ENCODE peak calls at places on chromosomes 13 and 19, in ten cellular contexts. L is neuronal stem cell; D is CD4-positive, CD25-positive, alpha-beta regulatory T cell; P is GM23248; F is aorta; U is neural progenitor cell; S is heart right ventricle; M is adrenal gland; Z is CD8-positive, alpha-beta memory T cell; G is cardiac muscle cell. H is an unnamed sample. For H3K4me1 and H3K27me3, the result is how much of the 10 kb centered on the place peaks cover.

GRCh38 chr13:102903659-102904407 is 58.0 kb downstream of the ERCC5 start:
- DNase-seq in U (peak), P (peak), M (no peak), S (no peak), D (no peak), Z (no peak), L (no peak), F (no peak), G (peak), H (no peak)

GRCh38 chr19:50434525-50434924 is 1.8 kb downstream of the MYBPC2 start:
- DNase-seq in D (no peak), M (no peak), L (no peak), P (no peak), U (peak), F (no peak), Z (no peak), G (no peak), S (no peak), H (no peak)

GRCh38 chr19:48403606-48404005 is 10.1 kb downstream of the GRIN2D start:
- DNase-seq in S (no peak), U (peak), P (peak), F (no peak), Z (peak), M (peak), L (no peak), D (peak), G (peak), H (peak)

GRCh38 chr13:51781246-51782022 is 22.5 kb downstream of the DHRS12 start:
- DNase-seq in S (no peak), G (peak), D (peak), P (peak), L (no peak), Z (no peak), F (no peak), M (no peak), U (peak), H (no peak)

GRCh38 chr19:5036733-5037681 is 68.1 kb downstream of the KDM4B start:
- DNase-seq in S (peak), F (no peak), P (peak), G (peak), M (no peak), U (no peak), L (no peak), Z (no peak), D (no peak), H (peak)

GRCh38 chr13:105135852-105136251 is 1399.6 kb downstream of the EFNB2 start:
- DNase-seq in P (no peak), L (no peak), F (no peak), D (no peak), M (no peak), S (no peak), Z (no peak), U (no peak), G (no peak), H (no peak)

GRCh38 chr19:6828698-6829633 is 56.5 kb downstream of the VAV1 start:
- DNase-seq in Z (peak), U (no peak), G (no peak), S (no peak), P (peak), L (no peak), D (peak), M (no peak), F (no peak), H (no peak)

GRCh38 chr19:50975766-50976165 is 6.4 kb upstream of the KLK6 start:
- DNase-seq in S (no peak), M (no peak), G (no peak), D (no peak), Z (no peak), F (no peak), U (no peak), L (no peak), P (no peak), H (no peak)

GRCh38 chr19:52297601-52298358 is 811 bp downstream of the ZNF480 start:
- DNase-seq in P (no peak), G (peak), M (peak), U (peak), S (no peak), L (peak), Z (no peak), F (no peak), D (no peak), H (no peak)

GRCh38 chr13:74751739-74752138 is 617.5 kb upstream of the KLF12 start:
- DNase-seq in Z (no peak), D (no peak), P (no peak), S (no peak), M (peak), U (no peak), F (no peak), L (no peak), G (no peak), H (no peak)

GRCh38 chr13:99926014-99926731 is 45.4 kb downstream of the ZIC5 start:
- DNase-seq in L (no peak), U (no peak), P (peak), S (no peak), Z (no peak), G (no peak), D (no peak), M (peak), F (no peak), H (no peak)

GRCh38 chr19:1122972-1123363 is 19.2 kb downstream of the GPX4 start:
- DNase-seq in M (peak), D (no peak), G (peak), F (peak), U (peak), P (peak), Z (no peak), S (peak), L (peak), H (peak)

GRCh38 chr19:39411006-39411831 is 1.2 kb upstream of the PLEKHG2 start:
- DNase-seq in U (no peak), F (peak), G (no peak), L (no peak), M (peak), Z (no peak), S (no peak), D (no peak), P (peak), H (no peak)

GRCh38 chr19:3296034-3296433 is 70.3 kb upstream of the NFIC start:
- DNase-seq in Z (no peak), F (no peak), L (no peak), D (no peak), P (no peak), S (no peak), U (no peak), G (no peak), M (no peak), H (no peak)

GRCh38 chr19:4077011-4077382 is 10.3 kb upstream of the ZBTB7A start:
- DNase-seq in D (no peak), Z (no peak), F (no peak), M (no peak), G (no peak), S (no peak), U (no peak), L (no peak), P (no peak), H (no peak)

GRCh38 chr13:23899555-23899954 is 2.3 kb upstream of the C1QTNF9B start:
- DNase-seq in F (no peak), Z (peak), U (peak), L (no peak), P (peak), S (no peak), D (peak), G (peak), M (peak), H (no peak)

GRCh38 chr19:1839658-1840540 is 8.4 kb downstream of the REXO1 start:
- DNase-seq in Z (no peak), F (no peak), G (no peak), P (no peak), U (no peak), M (no peak), L (no peak), S (no peak), D (no peak), H (no peak)

GRCh38 chr19:48878219-48879024 is 6.2 kb downstream of the PPP1R15A start:
- DNase-seq in U (no peak), M (peak), Z (peak), G (no peak), S (no peak), L (no peak), P (peak), F (peak), D (peak), H (peak)

GRCh38 chr19:900302-901111 is 7.2 kb downstream of the RNU6-9 start:
- DNase-seq in D (peak), U (no peak), P (no peak), S (no peak), M (no peak), L (no peak), G (no peak), F (no peak), Z (no peak), H (no peak)

GRCh38 chr19:55197531-55197930 is 11.8 kb downstream of the PTPRH start:
- DNase-seq in Z (no peak), M (no peak), G (no peak), S (no peak), F (no peak), P (peak), L (no peak), D (peak), U (peak), H (no peak)

GRCh38 chr13:20489185-20489820 is 36.4 kb downstream of the CRYL1 start:
- DNase-seq in Z (no peak), G (no peak), F (no peak), L (peak), P (no peak), S (no peak), M (peak), U (no peak), D (no peak), H (no peak)

GRCh38 chr13:102235689-102236088 is 166.2 kb downstream of the FGF14 start:
- DNase-seq in P (no peak), F (no peak), M (no peak), U (no peak), Z (no peak), L (no peak), G (no peak), D (no peak), S (no peak), H (no peak)

GRCh38 chr13:39385621-39386231 is 217.3 kb downstream of the LHFPL6 start:
- DNase-seq in D (no peak), G (no peak), U (peak), L (peak), Z (no peak), S (no peak), P (no peak), M (no peak), F (no peak), H (no peak)

GRCh38 chr19:13022111-13022858 is 27.0 kb downstream of the NFIX start:
- DNase-seq in L (no peak), S (peak), U (no peak), D (no peak), F (no peak), G (no peak), Z (no peak), P (peak), M (peak), H (peak)

GRCh38 chr19:16477311-16477710 is 5.5 kb upstream of the EPS15L1 start:
- DNase-seq in G (no peak), S (no peak), D (no peak), U (no peak), F (no peak), Z (no peak), L (no peak), M (no peak), P (no peak), H (no peak)

GRCh38 chr19:52599241-52599640 is 29.2 kb downstream of the ZNF701 start:
- DNase-seq in G (no peak), D (no peak), P (no peak), L (no peak), S (no peak), Z (no peak), U (no peak), M (no peak), F (no peak), H (no peak)

GRCh38 chr19:56873493-56873892 is 33.0 kb upstream of the PEG3 start:
- DNase-seq in D (no peak), M (no peak), U (no peak), Z (no peak), F (no peak), G (no peak), S (no peak), P (no peak), L (no peak), H (no peak)

GRCh38 chr19:56880592-56881190 is 40.2 kb upstream of the PEG3 start:
- DNase-seq in U (no peak), S (no peak), L (no peak), F (no peak), Z (no peak), P (no peak), D (no peak), G (no peak), M (no peak), H (no peak)

GRCh38 chr19:56875717-56876116 is 35.2 kb upstream of the PEG3 start:
- DNase-seq in P (no peak), S (no peak), Z (no peak), M (no peak), L (no peak), F (no peak), U (no peak), D (no peak), G (no peak), H (no peak)

GRCh38 chr19:56874530-56874929 is 34.0 kb upstream of the PEG3 start:
- DNase-seq in G (no peak), S (no peak), D (no peak), M (no peak), U (no peak), F (no peak), Z (no peak), L (no peak), P (no peak), H (no peak)

DNA sequence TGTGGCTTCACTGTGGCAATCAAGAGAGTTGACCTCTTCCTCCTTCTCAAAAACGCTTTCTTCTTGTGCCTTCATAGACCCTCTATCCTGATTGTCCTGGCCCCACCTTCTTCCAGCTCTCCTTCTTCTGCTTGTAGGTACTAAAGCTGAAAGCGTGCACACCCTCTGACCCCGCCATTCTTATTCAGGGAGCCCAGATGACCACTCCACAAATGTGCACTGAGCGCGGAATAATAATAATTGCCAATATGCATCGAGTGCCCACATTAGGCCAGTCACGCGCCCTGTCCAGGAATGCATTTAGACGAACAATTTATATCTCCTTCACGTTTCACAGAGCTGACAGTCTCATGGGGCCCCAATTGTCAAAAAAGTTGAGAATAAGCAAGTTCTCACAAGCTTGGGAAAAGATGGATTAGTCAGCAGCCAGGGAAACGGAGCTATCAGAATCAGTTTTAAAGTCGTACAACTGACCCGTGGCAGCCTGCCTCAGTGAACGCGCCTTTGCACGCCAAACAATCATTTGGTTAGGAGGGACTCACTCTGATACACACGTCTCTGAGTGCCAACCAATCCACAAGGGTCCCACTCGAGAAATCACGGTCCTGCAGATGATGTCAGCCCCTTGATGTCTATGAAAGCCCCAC is 36.7 kb upstream of the PEG3 start:
- DNase-seq in L (no peak), U (no peak), S (no peak), P (no peak), D (no peak), M (no peak), G (no peak), F (no peak), Z (no peak), H (no peak)
- H3K4me1 ChIP-seq in L (under half), U (under half), S (under half), P (under half), D (under half), M (under half), G (under half), F (under half), Z (under half), H (under half)

GRCh38 chr13:95032114-95032513 is 269.1 kb downstream of the ABCC4 start:
- DNase-seq in F (no peak), Z (no peak), L (no peak), D (no peak), P (no peak), U (no peak), M (no peak), G (no peak), S (no peak), H (no peak)
- H3K27ac ChIP-seq in F (no peak), Z (no peak), L (no peak), D (no peak), P (no peak), U (no peak), M (no peak), G (no peak), S (no peak), H (no peak)

DNA sequence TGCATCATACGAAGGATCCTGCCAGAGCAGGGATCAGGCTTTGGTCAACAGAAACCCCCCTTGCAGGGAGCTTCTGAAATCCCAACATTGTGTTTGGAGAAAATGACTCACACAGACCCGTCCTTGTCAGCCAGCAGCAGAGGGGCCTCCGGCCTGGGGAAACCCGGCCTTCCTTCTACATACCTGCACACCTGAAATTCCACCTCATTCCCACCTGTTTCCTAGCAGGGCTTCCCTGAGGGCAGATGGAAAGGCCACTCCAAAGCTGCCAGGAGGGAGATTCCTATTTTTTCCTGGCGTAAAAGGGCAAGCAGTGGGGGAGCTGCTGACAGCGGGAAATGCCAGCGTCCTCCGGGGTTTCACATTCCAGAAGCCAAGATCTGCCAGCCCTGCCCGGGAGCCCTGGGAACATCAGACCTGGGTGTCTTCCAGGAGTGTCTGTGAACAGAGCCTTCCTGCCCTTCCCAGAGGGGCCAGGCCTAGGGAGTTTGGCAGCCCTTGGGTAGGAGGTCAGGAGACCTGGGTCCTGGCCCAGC is 3.0 kb upstream of the IGFL1 start:
- DNase-seq in S (no peak), Z (no peak), D (no peak), F (no peak), L (no peak), M (no peak), G (no peak), U (no peak), P (no peak), H (no peak)
- H3K27me3 ChIP-seq in S (under half), Z (under half), D (under half), F (under half), L (under half), M (under half), G (under half), U (under half), P (half or more), H (under half)

DNA sequence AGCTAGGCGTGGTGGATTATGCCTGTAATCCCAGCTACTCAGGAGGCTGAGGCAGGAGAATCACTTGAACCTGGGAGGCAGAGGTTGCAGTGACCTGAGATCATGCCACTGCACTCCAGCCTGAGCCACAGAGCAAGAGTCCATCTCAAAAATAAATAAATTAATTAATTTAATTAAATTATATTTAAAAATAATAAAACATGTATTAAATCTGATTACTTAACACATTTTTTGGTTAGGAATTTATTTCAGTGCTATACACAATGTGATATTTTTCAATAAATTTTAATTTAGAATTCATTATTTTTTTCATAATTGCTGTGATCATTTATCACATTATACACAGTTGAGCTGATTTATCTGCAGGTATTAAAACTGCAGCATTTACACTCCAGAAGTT is 1101.5 kb upstream of the MIR17HG start:
- DNase-seq in G (no peak), D (no peak), U (no peak), P (no peak), M (no peak), Z (no peak), L (no peak), S (no peak), F (no peak), H (no peak)
- H3K4me1 ChIP-seq in G (under half), D (under half), U (under half), P (under half), M (under half), Z (under half), L (under half), S (under half), F (under half), H (under half)

GRCh38 chr13:108755084-108755483 is 125.7 kb downstream of the MYO16 start:
- DNase-seq in G (no peak), Z (no peak), D (no peak), U (no peak), F (no peak), L (no peak), M (no peak), P (no peak), S (no peak), H (no peak)
- H3K27ac ChIP-seq in G (no peak), Z (no peak), D (no peak), U (no peak), F (no peak), L (no peak), M (no peak), P (no peak), S (no peak), H (no peak)

GRCh38 chr13:27976362-27977177 is 7.5 kb upstream of the CDX2 start:
- DNase-seq in L (no peak), M (no peak), F (no peak), D (no peak), S (no peak), P (no peak), G (no peak), Z (no peak), U (no peak), H (no peak)

GRCh38 chr13:27978301-27978968 is 9.3 kb upstream of the CDX2 start:
- DNase-seq in U (peak), L (no peak), S (no peak), Z (no peak), D (no peak), M (no peak), F (no peak), G (no peak), P (no peak), H (no peak)

GRCh38 chr13:27975579-27976361 is 6.7 kb upstream of the CDX2 start:
- DNase-seq in G (no peak), F (no peak), D (no peak), Z (no peak), P (no peak), M (no peak), U (peak), L (no peak), S (no peak), H (no peak)

GRCh38 chr13:27979001-27979643 is 9.4 kb downstream of the URAD start:
- DNase-seq in Z (no peak), U (peak), L (no peak), P (no peak), G (no peak), M (no peak), S (no peak), D (no peak), F (no peak), H (no peak)

GRCh38 chr13:27977476-27978300 is 8.6 kb upstream of the CDX2 start:
- DNase-seq in S (no peak), M (no peak), P (peak), L (no peak), D (no peak), Z (no peak), G (no peak), F (no peak), U (peak), H (no peak)
- H3K27me3 ChIP-seq in S (half or more), M (half or more), P (half or more), L (half or more), D (under half), Z (under half), G (half or more), F (under half), U (half or more), H (under half)

GRCh38 chr19:40805258-40805868 is 6.4 kb downstream of the EGLN2 start:
- DNase-seq in M (peak), D (peak), P (no peak), U (no peak), G (no peak), S (no peak), L (no peak), Z (peak), F (no peak), H (peak)
- H3K4me1 ChIP-seq in M (under half), D (half or more), P (under half), U (under half), G (under half), S (half or more), L (half or more), Z (half or more), F (under half), H (half or more)

H was measured in right cardiac atrium.